ENCODE peak calls at places on chromosomes 12 and 14, in six cellular contexts. One of them, this sample, is unnamed.

GRCh38 chr14:68862954-68863594 is 70.2 kb upstream of the ZFP36L1 start:
- DNase-seq in HTR-8/SVneo: peak; percentile 99
- DNase-seq in activated naive CD8-positive, alpha-beta T cell treated with anti-CD3 and anti-CD28 coated beads, Interleukin-2, amount 50 U/mL, for 24 hours: peak; percentile 81
- DNase-seq in Calu3: peak; percentile 82
- DNase-seq in NCI-H1105: peak; percentile 76
- DNase-seq in stimulated activated CD4-positive, alpha-beta T cell treated with anti-CD3 and anti-CD28 coated beads, Interleukin-12 subunit alpha, Interleukin-12 subunit beta, amount 100 ng/mL, for 24 hours: peak; percentile 17
- DNase-seq in this sample: peak; percentile 74

GRCh38 chr14:68680541-68681051 is 112.3 kb downstream of the ZFP36L1 start:
- DNase-seq in HTR-8/SVneo: no peak
- DNase-seq in activated naive CD8-positive, alpha-beta T cell treated with anti-CD3 and anti-CD28 coated beads, Interleukin-2, amount 50 U/mL, for 24 hours: no peak
- DNase-seq in Calu3: no peak
- DNase-seq in NCI-H1105: no peak
- DNase-seq in stimulated activated CD4-positive, alpha-beta T cell treated with anti-CD3 and anti-CD28 coated beads, Interleukin-12 subunit alpha, Interleukin-12 subunit beta, amount 100 ng/mL, for 24 hours: no peak
- DNase-seq in this sample: no peak

GRCh38 chr14:72604133-72604532 is 289.8 kb downstream of the DPF3 start:
- DNase-seq in HTR-8/SVneo: no peak
- DNase-seq in activated naive CD8-positive, alpha-beta T cell treated with anti-CD3 and anti-CD28 coated beads, Interleukin-2, amount 50 U/mL, for 24 hours: no peak
- DNase-seq in Calu3: no peak
- DNase-seq in NCI-H1105: no peak
- DNase-seq in stimulated activated CD4-positive, alpha-beta T cell treated with anti-CD3 and anti-CD28 coated beads, Interleukin-12 subunit alpha, Interleukin-12 subunit beta, amount 100 ng/mL, for 24 hours: no peak
- DNase-seq in this sample: no peak

GRCh38 chr14:93105362-93105761 is 10.4 kb downstream of the ITPK1 start:
- DNase-seq in HTR-8/SVneo: peak; percentile 39
- DNase-seq in activated naive CD8-positive, alpha-beta T cell treated with anti-CD3 and anti-CD28 coated beads, Interleukin-2, amount 50 U/mL, for 24 hours: no peak
- DNase-seq in Calu3: no peak
- DNase-seq in NCI-H1105: no peak
- DNase-seq in stimulated activated CD4-positive, alpha-beta T cell treated with anti-CD3 and anti-CD28 coated beads, Interleukin-12 subunit alpha, Interleukin-12 subunit beta, amount 100 ng/mL, for 24 hours: no peak
- DNase-seq in this sample: no peak

GRCh38 chr12:88419794-88420193 is 160.5 kb downstream of the KITLG start:
- DNase-seq in HTR-8/SVneo: no peak
- DNase-seq in activated naive CD8-positive, alpha-beta T cell treated with anti-CD3 and anti-CD28 coated beads, Interleukin-2, amount 50 U/mL, for 24 hours: no peak
- DNase-seq in Calu3: no peak
- DNase-seq in NCI-H1105: no peak
- DNase-seq in stimulated activated CD4-positive, alpha-beta T cell treated with anti-CD3 and anti-CD28 coated beads, Interleukin-12 subunit alpha, Interleukin-12 subunit beta, amount 100 ng/mL, for 24 hours: no peak
- DNase-seq in this sample: no peak

GRCh38 chr14:104297313-104297704 is 158.9 kb downstream of the KIF26A start:
- DNase-seq in HTR-8/SVneo: no peak
- DNase-seq in activated naive CD8-positive, alpha-beta T cell treated with anti-CD3 and anti-CD28 coated beads, Interleukin-2, amount 50 U/mL, for 24 hours: no peak
- DNase-seq in Calu3: no peak
- DNase-seq in NCI-H1105: no peak
- DNase-seq in stimulated activated CD4-positive, alpha-beta T cell treated with anti-CD3 and anti-CD28 coated beads, Interleukin-12 subunit alpha, Interleukin-12 subunit beta, amount 100 ng/mL, for 24 hours: no peak
- DNase-seq in this sample: no peak

GRCh38 chr12:93884794-93885460 is 207.8 kb downstream of the CRADD start:
- DNase-seq in HTR-8/SVneo: no peak
- DNase-seq in activated naive CD8-positive, alpha-beta T cell treated with anti-CD3 and anti-CD28 coated beads, Interleukin-2, amount 50 U/mL, for 24 hours: no peak
- DNase-seq in Calu3: no peak
- DNase-seq in NCI-H1105: no peak
- DNase-seq in stimulated activated CD4-positive, alpha-beta T cell treated with anti-CD3 and anti-CD28 coated beads, Interleukin-12 subunit alpha, Interleukin-12 subunit beta, amount 100 ng/mL, for 24 hours: no peak
- DNase-seq in this sample: no peak

GRCh38 chr12:3155710-3156386 is 78.7 kb downstream of the TSPAN9 start:
- DNase-seq in HTR-8/SVneo: no peak
- DNase-seq in activated naive CD8-positive, alpha-beta T cell treated with anti-CD3 and anti-CD28 coated beads, Interleukin-2, amount 50 U/mL, for 24 hours: no peak
- DNase-seq in Calu3: no peak
- DNase-seq in NCI-H1105: no peak
- DNase-seq in stimulated activated CD4-positive, alpha-beta T cell treated with anti-CD3 and anti-CD28 coated beads, Interleukin-12 subunit alpha, Interleukin-12 subunit beta, amount 100 ng/mL, for 24 hours: no peak
- DNase-seq in this sample: no peak

GRCh38 chr12:116236148-116236731 is 41.3 kb downstream of the MED13L start:
- DNase-seq in HTR-8/SVneo: peak; percentile 31
- DNase-seq in activated naive CD8-positive, alpha-beta T cell treated with anti-CD3 and anti-CD28 coated beads, Interleukin-2, amount 50 U/mL, for 24 hours: peak; percentile 33
- DNase-seq in Calu3: peak; percentile 42
- DNase-seq in NCI-H1105: peak; percentile 61
- DNase-seq in stimulated activated CD4-positive, alpha-beta T cell treated with anti-CD3 and anti-CD28 coated beads, Interleukin-12 subunit alpha, Interleukin-12 subunit beta, amount 100 ng/mL, for 24 hours: no peak
- DNase-seq in this sample: peak; percentile 36

GRCh38 chr12:96140110-96140509 is 54.1 kb upstream of the ELK3 start:
- DNase-seq in HTR-8/SVneo: peak; percentile 23
- DNase-seq in activated naive CD8-positive, alpha-beta T cell treated with anti-CD3 and anti-CD28 coated beads, Interleukin-2, amount 50 U/mL, for 24 hours: no peak
- DNase-seq in Calu3: no peak
- DNase-seq in NCI-H1105: no peak
- DNase-seq in stimulated activated CD4-positive, alpha-beta T cell treated with anti-CD3 and anti-CD28 coated beads, Interleukin-12 subunit alpha, Interleukin-12 subunit beta, amount 100 ng/mL, for 24 hours: no peak
- DNase-seq in this sample: no peak

GRCh38 chr12:49296836-49297694 is 2.1 kb downstream of the PRPH start:
- DNase-seq in HTR-8/SVneo: peak; percentile 81
- DNase-seq in activated naive CD8-positive, alpha-beta T cell treated with anti-CD3 and anti-CD28 coated beads, Interleukin-2, amount 50 U/mL, for 24 hours: peak; percentile 50
- DNase-seq in Calu3: peak; percentile 69
- DNase-seq in NCI-H1105: peak; percentile 37
- DNase-seq in stimulated activated CD4-positive, alpha-beta T cell treated with anti-CD3 and anti-CD28 coated beads, Interleukin-12 subunit alpha, Interleukin-12 subunit beta, amount 100 ng/mL, for 24 hours: no peak
- DNase-seq in this sample: no peak

GRCh38 chr12:7001921-7002591 is 16.2 kb downstream of the LPCAT3 start:
- DNase-seq in HTR-8/SVneo: no peak
- DNase-seq in activated naive CD8-positive, alpha-beta T cell treated with anti-CD3 and anti-CD28 coated beads, Interleukin-2, amount 50 U/mL, for 24 hours: no peak
- DNase-seq in Calu3: no peak
- DNase-seq in NCI-H1105: no peak
- DNase-seq in stimulated activated CD4-positive, alpha-beta T cell treated with anti-CD3 and anti-CD28 coated beads, Interleukin-12 subunit alpha, Interleukin-12 subunit beta, amount 100 ng/mL, for 24 hours: no peak
- DNase-seq in this sample: no peak

GRCh38 chr12:30598889-30599288 is 96.8 kb downstream of the IPO8 start:
- DNase-seq in HTR-8/SVneo: no peak
- DNase-seq in activated naive CD8-positive, alpha-beta T cell treated with anti-CD3 and anti-CD28 coated beads, Interleukin-2, amount 50 U/mL, for 24 hours: no peak
- DNase-seq in Calu3: no peak
- DNase-seq in NCI-H1105: no peak
- DNase-seq in stimulated activated CD4-positive, alpha-beta T cell treated with anti-CD3 and anti-CD28 coated beads, Interleukin-12 subunit alpha, Interleukin-12 subunit beta, amount 100 ng/mL, for 24 hours: no peak
- DNase-seq in this sample: no peak

GRCh38 chr12:17017402-17017801 is 411.4 kb upstream of the LMO3 start:
- DNase-seq in HTR-8/SVneo: no peak
- DNase-seq in activated naive CD8-positive, alpha-beta T cell treated with anti-CD3 and anti-CD28 coated beads, Interleukin-2, amount 50 U/mL, for 24 hours: no peak
- DNase-seq in Calu3: no peak
- DNase-seq in NCI-H1105: no peak
- DNase-seq in stimulated activated CD4-positive, alpha-beta T cell treated with anti-CD3 and anti-CD28 coated beads, Interleukin-12 subunit alpha, Interleukin-12 subunit beta, amount 100 ng/mL, for 24 hours: no peak
- DNase-seq in this sample: no peak

GRCh38 chr14:32077081-32078029 is at the start of gene ARHGAP5:
- DNase-seq in HTR-8/SVneo: peak; percentile 31
- DNase-seq in activated naive CD8-positive, alpha-beta T cell treated with anti-CD3 and anti-CD28 coated beads, Interleukin-2, amount 50 U/mL, for 24 hours: peak; percentile 47
- DNase-seq in Calu3: peak; percentile 56
- DNase-seq in NCI-H1105: peak; percentile 85
- DNase-seq in stimulated activated CD4-positive, alpha-beta T cell treated with anti-CD3 and anti-CD28 coated beads, Interleukin-12 subunit alpha, Interleukin-12 subunit beta, amount 100 ng/mL, for 24 hours: peak; percentile 9
- DNase-seq in this sample: peak; percentile 67

GRCh38 chr12:49684310-49684854 is 22.8 kb downstream of the FMNL3 start:
- DNase-seq in HTR-8/SVneo: no peak
- DNase-seq in activated naive CD8-positive, alpha-beta T cell treated with anti-CD3 and anti-CD28 coated beads, Interleukin-2, amount 50 U/mL, for 24 hours: no peak
- DNase-seq in Calu3: no peak
- DNase-seq in NCI-H1105: no peak
- DNase-seq in stimulated activated CD4-positive, alpha-beta T cell treated with anti-CD3 and anti-CD28 coated beads, Interleukin-12 subunit alpha, Interleukin-12 subunit beta, amount 100 ng/mL, for 24 hours: no peak
- DNase-seq in this sample: no peak

GRCh38 chr14:40292664-40293063 is 860.4 kb upstream of the FBXO33 start:
- DNase-seq in HTR-8/SVneo: no peak
- DNase-seq in activated naive CD8-positive, alpha-beta T cell treated with anti-CD3 and anti-CD28 coated beads, Interleukin-2, amount 50 U/mL, for 24 hours: no peak
- DNase-seq in Calu3: no peak
- DNase-seq in NCI-H1105: no peak
- DNase-seq in stimulated activated CD4-positive, alpha-beta T cell treated with anti-CD3 and anti-CD28 coated beads, Interleukin-12 subunit alpha, Interleukin-12 subunit beta, amount 100 ng/mL, for 24 hours: no peak
- DNase-seq in this sample: no peak

GRCh38 chr12:79187032-79187431 is 322.5 kb downstream of the SYT1 start:
- DNase-seq in HTR-8/SVneo: no peak
- DNase-seq in activated naive CD8-positive, alpha-beta T cell treated with anti-CD3 and anti-CD28 coated beads, Interleukin-2, amount 50 U/mL, for 24 hours: no peak
- DNase-seq in Calu3: no peak
- DNase-seq in NCI-H1105: peak; percentile 88
- DNase-seq in stimulated activated CD4-positive, alpha-beta T cell treated with anti-CD3 and anti-CD28 coated beads, Interleukin-12 subunit alpha, Interleukin-12 subunit beta, amount 100 ng/mL, for 24 hours: no peak
- DNase-seq in this sample: no peak

GRCh38 chr12:127803545-127803944 is 463.4 kb upstream of the TMEM132C start:
- DNase-seq in HTR-8/SVneo: no peak
- DNase-seq in activated naive CD8-positive, alpha-beta T cell treated with anti-CD3 and anti-CD28 coated beads, Interleukin-2, amount 50 U/mL, for 24 hours: no peak
- DNase-seq in Calu3: no peak
- DNase-seq in NCI-H1105: peak; percentile 1
- DNase-seq in stimulated activated CD4-positive, alpha-beta T cell treated with anti-CD3 and anti-CD28 coated beads, Interleukin-12 subunit alpha, Interleukin-12 subunit beta, amount 100 ng/mL, for 24 hours: no peak
- DNase-seq in this sample: no peak

GRCh38 chr14:106414464-106414863 is 888.1 kb downstream of the TMEM121 start:
- DNase-seq in HTR-8/SVneo: no peak
- DNase-seq in activated naive CD8-positive, alpha-beta T cell treated with anti-CD3 and anti-CD28 coated beads, Interleukin-2, amount 50 U/mL, for 24 hours: no peak
- DNase-seq in Calu3: no peak
- DNase-seq in NCI-H1105: no peak
- DNase-seq in stimulated activated CD4-positive, alpha-beta T cell treated with anti-CD3 and anti-CD28 coated beads, Interleukin-12 subunit alpha, Interleukin-12 subunit beta, amount 100 ng/mL, for 24 hours: no peak
- DNase-seq in this sample: no peak

GRCh38 chr12:31589896-31590729 is 823 bp downstream of the DENND5B start:
- DNase-seq in HTR-8/SVneo: peak; percentile 57
- DNase-seq in activated naive CD8-positive, alpha-beta T cell treated with anti-CD3 and anti-CD28 coated beads, Interleukin-2, amount 50 U/mL, for 24 hours: peak; percentile 48
- DNase-seq in Calu3: peak; percentile 65
- DNase-seq in NCI-H1105: peak; percentile 42
- DNase-seq in stimulated activated CD4-positive, alpha-beta T cell treated with anti-CD3 and anti-CD28 coated beads, Interleukin-12 subunit alpha, Interleukin-12 subunit beta, amount 100 ng/mL, for 24 hours: no peak
- DNase-seq in this sample: no peak

GRCh38 chr14:104929268-104930230 is 4.9 kb downstream of the PLD4 start:
- DNase-seq in HTR-8/SVneo: no peak
- DNase-seq in activated naive CD8-positive, alpha-beta T cell treated with anti-CD3 and anti-CD28 coated beads, Interleukin-2, amount 50 U/mL, for 24 hours: no peak
- DNase-seq in Calu3: no peak
- DNase-seq in NCI-H1105: no peak
- DNase-seq in stimulated activated CD4-positive, alpha-beta T cell treated with anti-CD3 and anti-CD28 coated beads, Interleukin-12 subunit alpha, Interleukin-12 subunit beta, amount 100 ng/mL, for 24 hours: no peak
- DNase-seq in this sample: no peak

GRCh38 chr12:32139064-32139421 is 32.4 kb downstream of the BICD1 start:
- DNase-seq in HTR-8/SVneo: no peak
- DNase-seq in activated naive CD8-positive, alpha-beta T cell treated with anti-CD3 and anti-CD28 coated beads, Interleukin-2, amount 50 U/mL, for 24 hours: peak; percentile 24
- DNase-seq in Calu3: no peak
- DNase-seq in NCI-H1105: no peak
- DNase-seq in stimulated activated CD4-positive, alpha-beta T cell treated with anti-CD3 and anti-CD28 coated beads, Interleukin-12 subunit alpha, Interleukin-12 subunit beta, amount 100 ng/mL, for 24 hours: no peak
- DNase-seq in this sample: no peak

GRCh38 chr12:95460105-95460504 is 13.8 kb upstream of the METAP2 start:
- DNase-seq in HTR-8/SVneo: no peak
- DNase-seq in activated naive CD8-positive, alpha-beta T cell treated with anti-CD3 and anti-CD28 coated beads, Interleukin-2, amount 50 U/mL, for 24 hours: no peak
- DNase-seq in Calu3: no peak
- DNase-seq in NCI-H1105: no peak
- DNase-seq in stimulated activated CD4-positive, alpha-beta T cell treated with anti-CD3 and anti-CD28 coated beads, Interleukin-12 subunit alpha, Interleukin-12 subunit beta, amount 100 ng/mL, for 24 hours: no peak
- DNase-seq in this sample: no peak

GRCh38 chr14:94059998-94060397 is 21.0 kb downstream of the DDX24 start:
- DNase-seq in HTR-8/SVneo: no peak
- DNase-seq in activated naive CD8-positive, alpha-beta T cell treated with anti-CD3 and anti-CD28 coated beads, Interleukin-2, amount 50 U/mL, for 24 hours: no peak
- DNase-seq in Calu3: no peak
- DNase-seq in NCI-H1105: no peak
- DNase-seq in stimulated activated CD4-positive, alpha-beta T cell treated with anti-CD3 and anti-CD28 coated beads, Interleukin-12 subunit alpha, Interleukin-12 subunit beta, amount 100 ng/mL, for 24 hours: no peak
- DNase-seq in this sample: no peak

GRCh38 chr12:59927041-59927440 is 331.2 kb downstream of the SLC16A7 start:
- DNase-seq in HTR-8/SVneo: no peak
- DNase-seq in activated naive CD8-positive, alpha-beta T cell treated with anti-CD3 and anti-CD28 coated beads, Interleukin-2, amount 50 U/mL, for 24 hours: no peak
- DNase-seq in Calu3: no peak
- DNase-seq in NCI-H1105: no peak
- DNase-seq in stimulated activated CD4-positive, alpha-beta T cell treated with anti-CD3 and anti-CD28 coated beads, Interleukin-12 subunit alpha, Interleukin-12 subunit beta, amount 100 ng/mL, for 24 hours: no peak
- DNase-seq in this sample: no peak

GRCh38 chr12:82407481-82407880 is 49.2 kb downstream of the METTL25 start:
- DNase-seq in HTR-8/SVneo: no peak
- DNase-seq in activated naive CD8-positive, alpha-beta T cell treated with anti-CD3 and anti-CD28 coated beads, Interleukin-2, amount 50 U/mL, for 24 hours: no peak
- DNase-seq in Calu3: no peak
- DNase-seq in NCI-H1105: no peak
- DNase-seq in stimulated activated CD4-positive, alpha-beta T cell treated with anti-CD3 and anti-CD28 coated beads, Interleukin-12 subunit alpha, Interleukin-12 subunit beta, amount 100 ng/mL, for 24 hours: no peak
- DNase-seq in this sample: no peak

GRCh38 chr12:131818821-131819585 is 9.2 kb upstream of the MMP17 start:
- DNase-seq in HTR-8/SVneo: no peak
- DNase-seq in activated naive CD8-positive, alpha-beta T cell treated with anti-CD3 and anti-CD28 coated beads, Interleukin-2, amount 50 U/mL, for 24 hours: no peak
- DNase-seq in Calu3: no peak
- DNase-seq in NCI-H1105: no peak
- DNase-seq in stimulated activated CD4-positive, alpha-beta T cell treated with anti-CD3 and anti-CD28 coated beads, Interleukin-12 subunit alpha, Interleukin-12 subunit beta, amount 100 ng/mL, for 24 hours: no peak
- DNase-seq in this sample: no peak

GRCh38 chr12:78864483-78865296 is at the start of gene SYT1:
- DNase-seq in HTR-8/SVneo: peak; percentile 72
- DNase-seq in activated naive CD8-positive, alpha-beta T cell treated with anti-CD3 and anti-CD28 coated beads, Interleukin-2, amount 50 U/mL, for 24 hours: no peak
- DNase-seq in Calu3: no peak
- DNase-seq in NCI-H1105: peak; percentile 97
- DNase-seq in stimulated activated CD4-positive, alpha-beta T cell treated with anti-CD3 and anti-CD28 coated beads, Interleukin-12 subunit alpha, Interleukin-12 subunit beta, amount 100 ng/mL, for 24 hours: no peak
- DNase-seq in this sample: no peak

GRCh38 chr12:47216150-47216677 is 136.5 kb upstream of the AMIGO2 start:
- DNase-seq in HTR-8/SVneo: no peak
- DNase-seq in activated naive CD8-positive, alpha-beta T cell treated with anti-CD3 and anti-CD28 coated beads, Interleukin-2, amount 50 U/mL, for 24 hours: peak; percentile 69
- DNase-seq in Calu3: no peak
- DNase-seq in NCI-H1105: no peak
- DNase-seq in stimulated activated CD4-positive, alpha-beta T cell treated with anti-CD3 and anti-CD28 coated beads, Interleukin-12 subunit alpha, Interleukin-12 subunit beta, amount 100 ng/mL, for 24 hours: peak; percentile 48
- DNase-seq in this sample: peak; percentile 77

GRCh38 chr14:83779266-83779665 is 1750.7 kb upstream of the FLRT2 start:
- DNase-seq in HTR-8/SVneo: peak; percentile 59
- DNase-seq in activated naive CD8-positive, alpha-beta T cell treated with anti-CD3 and anti-CD28 coated beads, Interleukin-2, amount 50 U/mL, for 24 hours: no peak
- DNase-seq in Calu3: no peak
- DNase-seq in NCI-H1105: no peak
- DNase-seq in stimulated activated CD4-positive, alpha-beta T cell treated with anti-CD3 and anti-CD28 coated beads, Interleukin-12 subunit alpha, Interleukin-12 subunit beta, amount 100 ng/mL, for 24 hours: no peak
- DNase-seq in this sample: no peak

GRCh38 chr14:69685217-69685616 is 73.8 kb downstream of the SUSD6 start:
- DNase-seq in HTR-8/SVneo: no peak
- DNase-seq in activated naive CD8-positive, alpha-beta T cell treated with anti-CD3 and anti-CD28 coated beads, Interleukin-2, amount 50 U/mL, for 24 hours: peak; percentile 64
- DNase-seq in Calu3: no peak
- DNase-seq in NCI-H1105: no peak
- DNase-seq in stimulated activated CD4-positive, alpha-beta T cell treated with anti-CD3 and anti-CD28 coated beads, Interleukin-12 subunit alpha, Interleukin-12 subunit beta, amount 100 ng/mL, for 24 hours: peak; percentile 49
- DNase-seq in this sample: peak; percentile 65